ENCODE peak calls at places on chromosomes 5 and 9, in six cellular contexts. N, D, Y, C, S and B are unnamed samples.

GRCh38 chr5:19322716-19323485 is 665.1 kb downstream of the CDH18 start:
- DNase-seq in C (no peak), S (no peak), Y (peak), N (no peak), D (no peak), B (no peak)

GRCh38 chr5:43753069-43753468 is 150.1 kb downstream of the NNT start:
- DNase-seq in Y (no peak), D (no peak), C (no peak), N (no peak), S (no peak), B (no peak)

GRCh38 chr9:28976250-28976649 is 1403.0 kb upstream of the C9orf72 start:
- DNase-seq in C (no peak), Y (no peak), S (no peak), N (no peak), D (no peak), B (no peak)

GRCh38 chr5:32627219-32627880 is 42.0 kb downstream of the SUB1 start:
- DNase-seq in D (no peak), Y (no peak), C (no peak), N (no peak), S (no peak), B (no peak)

GRCh38 chr5:74888117-74888516 is 21.9 kb upstream of the FAM169A start:
- DNase-seq in Y (no peak), S (no peak), D (no peak), N (no peak), C (no peak), B (no peak)

GRCh38 chr9:96501981-96502833 is 52.2 kb downstream of the HABP4 start:
- DNase-seq in Y (no peak), S (no peak), N (peak), D (no peak), C (no peak), B (no peak)

GRCh38 chr5:148042920-148043319 is 20.9 kb upstream of the SPINK5 start:
- DNase-seq in S (no peak), C (no peak), N (no peak), D (no peak), Y (no peak), B (no peak)

GRCh38 chr9:85392270-85392669 is 349.5 kb downstream of the AGTPBP1 start:
- DNase-seq in D (no peak), N (no peak), Y (no peak), C (no peak), S (no peak), B (no peak)

GRCh38 chr5:76472338-76473336 is 69.6 kb downstream of the IQGAP2 start:
- DNase-seq in N (no peak), C (no peak), S (no peak), Y (no peak), D (no peak), B (no peak)